ENCODE peak calls at places on chromosomes 4 and X, in six cellular contexts. X, C, H, I, O and V are unnamed samples.

GRCh38 chrX:85993539-85994197 is 53.7 kb downstream of the CHM start:
- DNase-seq in X (peak), C (no peak), H (no peak), I (no peak), O (no peak), V (no peak)

GRCh38 chrX:71621644-71622346 is 3.5 kb upstream of the CXCR3 start:
- DNase-seq in X (peak), C (peak), H (no peak), I (no peak), O (no peak), V (peak)

GRCh38 chrX:38941675-38942074 is 140.4 kb downstream of the MID1IP1 start:
- DNase-seq in X (peak), C (peak), H (no peak), I (no peak), O (no peak), V (peak)

GRCh38 chr4:60938181-60938580 is 261.9 kb upstream of the ADGRL3 start:
- DNase-seq in X (no peak), C (no peak), H (no peak), I (no peak), O (no peak), V (no peak)

GRCh38 chrX:71301195-71301924 is at the start of gene ITGB1BP2:
- DNase-seq in X (peak), C (peak), H (no peak), I (no peak), O (peak), V (peak)

GRCh38 chr4:146370841-146371240 is 150.9 kb downstream of the SLC10A7 start:
- DNase-seq in X (peak), C (peak), H (no peak), I (no peak), O (no peak), V (peak)

GRCh38 chr4:112726041-112726440 is 89.1 kb downstream of the LARP7 start:
- DNase-seq in X (no peak), C (no peak), H (no peak), I (no peak), O (no peak), V (no peak)

GRCh38 chr4:110449947-110450346 is 26.0 kb upstream of the ENPEP start:
- DNase-seq in X (no peak), C (no peak), H (no peak), I (no peak), O (no peak), V (no peak)

GRCh38 chr4:102551946-102552575 is 50.9 kb downstream of the NFKB1 start:
- DNase-seq in X (no peak), C (no peak), H (no peak), I (no peak), O (no peak), V (no peak)

GRCh38 chrX:109770780-109771179 is 37.7 kb upstream of the ACSL4 start:
- DNase-seq in X (no peak), C (no peak), H (no peak), I (no peak), O (no peak), V (no peak)

GRCh38 chr4:102343964-102344519 is 1.2 kb downstream of the SLC39A8 start:
- DNase-seq in X (peak), C (no peak), H (peak), I (no peak), O (peak), V (peak)

GRCh38 chrX:107537815-107538214 is 88.4 kb downstream of the FRMPD3 start:
- DNase-seq in X (peak), C (peak), H (no peak), I (peak), O (peak), V (peak)

GRCh38 chr4:112189754-112190153 is 41.8 kb upstream of the AP1AR start:
- DNase-seq in X (peak), C (peak), H (no peak), I (no peak), O (no peak), V (peak)

GRCh38 chr4:25106363-25107151 is 53.7 kb downstream of the SEPSECS start:
- DNase-seq in X (no peak), C (no peak), H (no peak), I (no peak), O (no peak), V (no peak)

GRCh38 chrX:12153741-12154140 is 15.5 kb downstream of the FRMPD4 start:
- DNase-seq in X (peak), C (peak), H (no peak), I (no peak), O (no peak), V (peak)

GRCh38 chr4:73730292-73730691 is 10.1 kb upstream of the CXCL8 start:
- DNase-seq in X (no peak), C (no peak), H (no peak), I (no peak), O (no peak), V (no peak)

GRCh38 chr4:97994765-97995465 is 148.4 kb downstream of the STPG2 start:
- DNase-seq in X (no peak), C (no peak), H (no peak), I (no peak), O (no peak), V (no peak)

GRCh38 chrX:153726286-153727107 is 1.8 kb downstream of the ABCD1 start:
- DNase-seq in X (peak), C (peak), H (peak), I (peak), O (peak), V (peak)

GRCh38 chr4:114729339-114729738 is 130.7 kb downstream of the UGT8 start:
- DNase-seq in X (no peak), C (no peak), H (no peak), I (no peak), O (no peak), V (no peak)

GRCh38 chr4:82753238-82753637 is 45.4 kb downstream of the SCD5 start:
- DNase-seq in X (no peak), C (no peak), H (no peak), I (no peak), O (peak), V (no peak)

GRCh38 chr4:138110815-138111214 is 131.3 kb downstream of the SLC7A11 start:
- DNase-seq in X (peak), C (peak), H (no peak), I (no peak), O (no peak), V (peak)

GRCh38 chr4:83757121-83757621 is 221.3 kb downstream of the GPAT3 start:
- DNase-seq in X (no peak), C (no peak), H (no peak), I (no peak), O (no peak), V (peak)
- TF ChIP-seq CTCF in X (no peak), C (no peak), H (no peak), I (no peak), O (no peak), V (no peak)

GRCh38 chr4:4726051-4726450 is 133.4 kb upstream of the MSX1 start:
- DNase-seq in X (no peak), C (no peak), H (no peak), I (no peak), O (no peak), V (no peak)
- TF ChIP-seq CTCF in X (no peak), C (peak), H (no peak), I (peak), O (peak), V (peak)

DNA sequence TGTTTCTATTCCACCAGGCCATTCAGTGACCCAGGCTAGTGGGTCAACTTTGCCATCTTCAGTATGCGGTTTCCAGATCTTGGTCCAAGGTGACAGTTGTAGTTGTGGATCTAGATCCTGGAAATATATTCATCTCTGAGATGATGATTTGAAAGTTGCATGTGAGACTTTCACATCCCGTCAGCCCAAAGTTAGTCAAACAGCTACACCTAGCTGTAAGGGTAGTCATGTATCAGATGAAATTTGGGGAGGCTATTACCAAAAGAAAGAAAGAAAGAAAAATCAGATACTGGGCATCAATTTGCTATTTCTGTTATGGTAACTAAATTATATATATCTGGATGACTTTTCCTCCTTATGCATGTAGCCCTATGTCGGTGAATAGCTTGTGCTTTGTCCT is 259.4 kb upstream of the ARX start:
- DNase-seq in X (no peak), C (no peak), H (no peak), I (no peak), O (no peak), V (no peak)
- TF ChIP-seq CTCF in X (no peak), C (no peak), H (no peak), I (no peak), O (no peak), V (no peak)

GRCh38 chrX:26651755-26652154 is 435.8 kb downstream of the MAGEB5 start:
- DNase-seq in X (no peak), C (no peak), H (no peak), I (no peak), O (no peak), V (no peak)

GRCh38 chrX:26653050-26653449 is 437.1 kb downstream of the MAGEB5 start:
- DNase-seq in X (no peak), C (no peak), H (no peak), I (no peak), O (no peak), V (no peak)

DNA sequence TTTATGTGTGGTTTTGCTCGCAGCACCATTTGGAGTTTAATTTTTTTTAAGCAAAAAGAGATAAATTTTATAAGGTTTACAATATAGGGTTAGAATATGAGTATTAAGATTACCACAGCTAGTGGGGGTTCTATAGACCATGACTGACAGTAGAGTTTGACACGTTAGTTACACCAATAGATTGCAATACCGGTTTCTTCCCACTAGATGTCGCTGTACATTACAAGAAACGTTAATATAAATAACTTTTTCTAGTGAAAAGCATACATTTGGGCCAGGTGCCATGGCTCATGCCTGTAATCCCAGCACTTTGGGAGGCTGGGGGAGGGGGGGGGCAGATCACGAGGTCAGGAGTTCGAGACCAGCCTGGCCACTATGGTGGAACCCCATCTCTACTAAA is 433.6 kb downstream of the MAGEB5 start:
- DNase-seq in X (peak), C (peak), H (no peak), I (no peak), O (peak), V (peak)
- TF ChIP-seq CTCF in X (peak), C (peak), H (peak), I (peak), O (peak), V (peak)